ENCODE peak calls at places on chromosomes 3 and 15, in ten cellular contexts. L, J, X, F, I, V, A, K, D and S are unnamed samples.

GRCh38 chr15:56918907-56919707 is 663 bp downstream of the TCF12 start:
- DNase-seq in F (peak; percentile 65), X (peak; percentile 73), K (peak; percentile 77), J (peak; percentile 41), A (peak; percentile 71), D (peak; percentile 75), I (peak; percentile 31), V (peak; percentile 43), L (peak; percentile 69), S (no peak)

GRCh38 chr3:3798641-3799113 is 554 bp upstream of the LRRN1 start:
- DNase-seq in L (no peak), A (peak; percentile 15), X (no peak), F (peak; percentile 61), D (no peak), J (no peak), V (no peak), K (peak; percentile 86), I (no peak), S (peak; percentile 6)

GRCh38 chr3:144810150-144810549 is 838.5 kb downstream of the DIPK2A start:
- DNase-seq in A (no peak), K (no peak), J (no peak), D (no peak), I (no peak), L (no peak), X (no peak), V (no peak), F (no peak), S (peak; percentile 3)

GRCh38 chr15:68321229-68321628 is 43.7 kb downstream of the FEM1B start:
- DNase-seq in V (no peak), K (no peak), L (no peak), A (no peak), X (no peak), D (no peak), J (no peak), I (no peak), F (no peak), S (no peak)

GRCh38 chr15:35481992-35482391 is 64.0 kb downstream of the DPH6 start:
- DNase-seq in K (peak; percentile 16), L (peak; percentile 59), D (peak; percentile 76), X (peak; percentile 79), A (no peak), I (no peak), F (no peak), J (no peak), V (no peak), S (peak; percentile 34)

GRCh38 chr3:193780810-193781472 is 187.9 kb downstream of the OPA1 start:
- DNase-seq in J (peak; percentile 58), A (peak; percentile 73), D (peak; percentile 64), V (peak; percentile 60), I (no peak), F (peak; percentile 84), X (peak; percentile 54), K (peak; percentile 91), L (peak; percentile 35), S (peak; percentile 83)

GRCh38 chr3:42733501-42734262 is 31.1 kb upstream of the HHATL start:
- DNase-seq in I (no peak), D (no peak), L (no peak), K (peak; percentile 35), V (no peak), X (no peak), F (peak; percentile 21), A (no peak), J (no peak), S (no peak)

GRCh38 chr15:83837946-83838571 is 184.1 kb downstream of the ADAMTSL3 start:
- DNase-seq in D (peak; percentile 67), V (peak; percentile 42), J (no peak), A (no peak), I (no peak), K (peak; percentile 78), L (no peak), F (no peak), X (peak; percentile 14), S (no peak)

GRCh38 chr3:31157028-31157694 is 262.7 kb upstream of the GADL1 start:
- DNase-seq in L (no peak), A (no peak), F (no peak), X (no peak), I (no peak), D (peak; percentile 16), V (no peak), K (no peak), J (no peak), S (no peak)

GRCh38 chr15:63981596-63982320 is 64.5 kb downstream of the DAPK2 start:
- DNase-seq in J (no peak), K (no peak), F (no peak), D (no peak), A (no peak), L (no peak), V (no peak), I (no peak), X (no peak), S (no peak)

GRCh38 chr15:63984331-63984730 is 62.0 kb downstream of the DAPK2 start:
- DNase-seq in X (no peak), A (no peak), I (no peak), V (no peak), K (no peak), J (no peak), F (no peak), D (no peak), L (no peak), S (no peak)

GRCh38 chr15:63985221-63986184 is 60.8 kb downstream of the DAPK2 start:
- DNase-seq in J (peak; percentile 90), A (peak; percentile 67), L (no peak), D (no peak), K (no peak), I (no peak), V (peak; percentile 79), X (peak; percentile 12), F (no peak), S (no peak)

GRCh38 chr15:63982381-63982854 is 63.9 kb downstream of the DAPK2 start:
- DNase-seq in J (no peak), A (no peak), V (no peak), X (no peak), I (no peak), D (no peak), L (no peak), K (no peak), F (no peak), S (no peak)

DNA sequence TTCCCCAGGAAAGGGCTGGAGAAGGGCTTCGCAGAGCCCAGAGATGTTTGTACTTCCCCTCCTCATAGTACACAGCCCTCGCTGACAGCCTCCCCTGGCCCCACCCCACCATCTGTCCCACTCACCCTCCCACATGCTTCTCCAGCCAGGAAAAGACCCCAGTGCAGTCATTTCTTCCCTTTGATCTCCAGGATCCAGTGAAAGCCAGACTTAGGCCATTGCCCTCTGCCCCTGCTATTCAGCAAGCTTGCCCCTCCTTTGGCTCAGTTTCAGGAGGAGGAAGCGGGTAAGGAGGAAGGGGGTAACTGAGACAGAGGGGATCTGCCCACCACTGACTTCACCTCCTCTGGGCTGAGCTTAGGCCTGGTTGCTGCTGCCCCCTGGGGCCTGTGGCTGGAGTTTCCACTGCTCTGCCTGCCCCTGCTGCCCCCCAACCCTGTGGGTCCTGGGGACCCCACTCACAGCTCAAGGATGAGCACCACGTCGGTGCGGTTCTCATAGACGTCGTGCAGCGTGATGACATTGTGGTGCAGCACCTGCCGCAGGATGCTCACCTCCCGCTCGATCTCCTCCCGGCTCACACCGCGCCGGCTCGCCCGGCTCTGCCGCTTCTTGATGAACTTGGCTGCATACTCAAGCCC is 63.1 kb downstream of the DAPK2 start:
- DNase-seq in A (no peak), I (no peak), X (no peak), V (no peak), J (no peak), D (no peak), K (no peak), F (no peak), L (no peak), S (no peak)
- TF ChIP-seq CTCF in A (peak; percentile 11), I (no peak), X (peak; percentile 26), V (no peak), J (no peak), D (no peak), K (no peak), F (no peak), L (no peak), S (no peak)

DNA sequence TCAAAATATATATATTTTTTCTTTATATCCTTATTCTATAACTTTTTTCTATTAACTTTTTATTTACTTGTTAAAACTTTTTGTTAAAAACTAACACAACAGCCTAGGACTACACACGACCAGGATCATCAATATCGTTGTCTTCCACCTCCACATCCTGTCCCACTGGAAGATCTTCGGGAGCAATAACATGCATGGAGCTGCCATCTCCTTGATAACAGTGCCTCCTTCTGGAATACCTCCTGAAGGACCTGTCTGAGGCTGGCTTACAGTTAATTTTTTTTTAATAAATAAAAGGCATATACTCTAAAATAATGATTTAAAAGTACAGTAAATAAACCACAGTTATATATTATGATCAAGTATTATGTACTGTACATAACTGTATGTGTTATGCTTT is 58.9 kb downstream of the SFMBT1 start:
- DNase-seq in I (no peak), X (peak; percentile 70), J (no peak), F (no peak), K (peak; percentile 57), D (peak; percentile 35), V (no peak), L (peak; percentile 15), A (no peak), S (no peak)
- TF ChIP-seq CTCF in I (no peak), X (peak; percentile 67), J (no peak), F (no peak), K (peak; percentile 63), D (peak; percentile 15), V (no peak), L (peak; percentile 41), A (peak; percentile 43), S (peak; percentile 37)

DNA sequence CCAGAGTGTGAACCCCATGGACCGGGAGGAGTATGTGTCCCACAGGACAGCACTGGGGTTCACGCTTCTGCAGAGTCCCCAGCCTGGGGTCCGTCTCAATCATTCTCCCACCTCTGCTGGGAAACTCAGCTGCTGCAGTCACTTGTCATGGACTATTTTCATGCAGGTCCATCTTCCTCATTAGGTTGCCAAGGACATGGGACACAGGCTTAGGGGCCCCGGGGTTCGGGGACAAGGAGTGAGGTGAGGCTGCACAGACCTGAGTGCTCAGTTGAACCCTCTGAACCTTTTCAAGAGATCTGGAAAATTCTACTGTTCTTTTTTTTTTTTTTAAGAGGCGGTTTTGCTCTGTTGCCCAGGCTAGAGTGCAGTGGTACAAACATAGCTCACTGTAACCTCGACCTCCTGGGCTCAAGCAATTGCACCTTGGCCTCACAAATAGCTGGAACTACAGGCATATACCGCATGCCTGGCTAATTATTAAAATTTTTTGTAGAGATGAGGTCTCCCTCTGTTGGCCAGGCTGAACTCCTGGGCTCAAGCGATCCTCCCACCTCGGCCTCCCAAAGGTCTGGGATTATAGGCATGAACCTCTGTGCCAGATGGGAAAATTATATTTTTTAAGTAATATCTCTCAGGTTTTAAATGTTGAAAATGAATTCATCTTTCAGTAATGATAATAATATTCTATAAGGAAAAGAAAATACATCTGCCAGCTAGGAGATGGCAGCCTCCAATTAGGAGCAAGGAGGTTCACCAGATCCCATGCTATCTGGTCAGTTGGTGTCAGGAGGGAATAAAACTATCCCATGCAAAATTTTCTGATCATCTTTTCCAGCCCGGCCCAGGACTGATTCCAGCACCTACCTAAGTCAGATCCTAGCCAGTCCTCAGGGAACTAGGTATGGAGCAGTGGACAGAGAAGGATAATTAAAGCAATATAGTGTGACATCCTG is 45.2 kb downstream of the RPN1 start:
- DNase-seq in D (no peak), V (no peak), I (no peak), A (no peak), K (no peak), J (no peak), F (no peak), L (no peak), X (no peak), S (no peak)
- TF ChIP-seq CTCF in D (no peak), V (no peak), I (no peak), A (no peak), K (no peak), J (no peak), F (no peak), L (no peak), X (no peak), S (no peak)

GRCh38 chr15:98791046-98791701 is 142.8 kb downstream of the IGF1R start:
- DNase-seq in D (no peak), A (no peak), J (no peak), X (no peak), I (no peak), F (no peak), K (no peak), V (no peak), L (no peak), S (no peak)
- TF ChIP-seq CTCF in D (no peak), A (no peak), J (no peak), X (no peak), I (no peak), F (no peak), K (no peak), V (no peak), L (no peak), S (no peak)